ENCODE peak calls at places on chromosomes 4 and X, in four cellular contexts. E is sigmoid colon, U is pancreas, Y is PC-3. M is an unnamed sample. For H3K4me1, the result is how much of the 10 kb centered on the place peaks cover.

GRCh38 chr4:100314057-100314456 is 123.8 kb upstream of the DDIT4L start:
- DNase-seq in Y (no peak), U (no peak), E (no peak), M (no peak)

GRCh38 chr4:138727704-138728103 is 287.9 kb upstream of the NOCT start:
- DNase-seq in Y (no peak), E (no peak), U (no peak), M (no peak)

GRCh38 chr4:36241771-36242170 is 2.5 kb downstream of the ARAP2 start:
- DNase-seq in U (no peak), Y (no peak), E (no peak), M (no peak)

GRCh38 chrX:72084114-72084513 is 47.6 kb downstream of the RTL5 start:
- DNase-seq in U (no peak), Y (no peak), E (no peak), M (no peak)

GRCh38 chr4:76301068-76301774 is 5.3 kb upstream of the STBD1 start:
- DNase-seq in Y (peak), U (peak), E (no peak), M (peak)

GRCh38 chrX:83759872-83760271 is 101.1 kb upstream of the CYLC1 start:
- DNase-seq in Y (peak), E (no peak), U (no peak), M (no peak)

GRCh38 chrX:19487520-19488200 is 27.6 kb downstream of the MAP3K15 start:
- DNase-seq in U (peak), Y (no peak), E (no peak), M (no peak)

GRCh38 chr4:48489683-48490011 is 405 bp upstream of the ZAR1 start:
- DNase-seq in Y (no peak), U (no peak), E (no peak), M (no peak)

GRCh38 chr4:39305902-39306677 is 60.1 kb downstream of the RFC1 start:
- DNase-seq in E (no peak), U (no peak), Y (no peak), M (no peak)

GRCh38 chr4:172652369-172652768 is 516.2 kb upstream of the GALNT7 start:
- DNase-seq in U (no peak), Y (no peak), E (no peak), M (no peak)

GRCh38 chr4:37246891-37247290 is 2.3 kb downstream of the NWD2 start:
- DNase-seq in E (no peak), Y (peak), U (no peak), M (no peak)

GRCh38 chr4:47374477-47374876 is 89.0 kb downstream of the COMMD8 start:
- DNase-seq in Y (peak), U (no peak), E (no peak), M (peak)

GRCh38 chr4:72119946-72120345 is 88.1 kb downstream of the NPFFR2 start:
- DNase-seq in Y (peak), U (no peak), E (no peak), M (no peak)

GRCh38 chrX:63434665-63435064 is 83.5 kb upstream of the SPIN4 start:
- DNase-seq in U (no peak), E (no peak), Y (peak), M (peak)

GRCh38 chr4:177511611-177512010 is 69.4 kb upstream of the AGA start:
- DNase-seq in E (no peak), U (peak), Y (peak), M (peak)

GRCh38 chrX:47748576-47748975 is 88.1 kb upstream of the ZNF81 start:
- DNase-seq in E (no peak), Y (no peak), U (no peak), M (no peak)

GRCh38 chr4:98625399-98625798 is 33.0 kb downstream of the TSPAN5 start:
- DNase-seq in U (no peak), Y (peak), E (no peak), M (no peak)

GRCh38 chr4:54566608-54567007 is 91.1 kb upstream of the KIT start:
- DNase-seq in E (no peak), Y (no peak), U (no peak), M (no peak)

GRCh38 chrX:43225626-43226328 is 430.3 kb upstream of the MAOA start:
- DNase-seq in E (no peak), U (no peak), Y (no peak), M (no peak)

GRCh38 chr4:40395166-40395900 is 60.2 kb downstream of the CHRNA9 start:
- DNase-seq in U (peak), Y (no peak), E (no peak), M (no peak)

GRCh38 chr4:99537674-99538073 is 26.2 kb downstream of the TRMT10A start:
- DNase-seq in Y (no peak), E (no peak), U (no peak), M (no peak)

GRCh38 chr4:115279300-115279699 is 165.9 kb upstream of the NDST4 start:
- DNase-seq in E (no peak), Y (peak), U (no peak), M (peak)

GRCh38 chr4:80006935-80007744 is 65.9 kb downstream of the ANTXR2 start:
- DNase-seq in Y (no peak), U (no peak), E (no peak), M (peak)

GRCh38 chrX:84339507-84340364 is 151.7 kb upstream of the RPS6KA6 start:
- DNase-seq in E (no peak), U (no peak), Y (peak), M (no peak)

GRCh38 chrX:38882894-38883620 is 81.8 kb downstream of the MID1IP1 start:
- DNase-seq in Y (peak), U (peak), E (no peak), M (peak)

GRCh38 chrX:82711432-82711831 is 796.7 kb upstream of the POU3F4 start:
- DNase-seq in U (no peak), Y (peak), E (no peak), M (no peak)

DNA sequence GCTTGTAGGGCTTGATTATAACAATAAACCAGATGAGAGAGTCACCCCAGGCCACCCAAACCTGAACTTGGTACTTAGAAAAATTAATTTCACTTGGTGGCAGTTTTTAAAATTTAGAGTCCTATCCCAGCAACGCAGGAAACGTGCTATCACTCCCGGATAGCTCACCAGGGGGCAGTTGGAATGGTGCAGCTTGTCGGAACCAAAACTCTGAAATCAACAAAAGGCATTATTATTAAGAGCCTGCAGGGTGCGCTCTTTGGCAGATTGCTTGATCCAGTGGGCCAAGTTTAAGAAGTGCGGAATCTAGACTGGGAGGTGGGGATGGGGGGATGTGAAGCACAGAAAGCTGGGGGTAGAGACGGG is 2.4 kb downstream of the FRAS1 start:
- DNase-seq in Y (peak), E (peak), U (peak), M (peak)
- TF ChIP-seq CTCF in Y (peak), E (peak), U (peak), M (peak)

GRCh38 chrX:107752714-107753113 is 22.9 kb downstream of the TSC22D3 start:
- DNase-seq in E (no peak), Y (no peak), U (no peak), M (no peak)

GRCh38 chrX:107752037-107752436 is 23.6 kb downstream of the TSC22D3 start:
- DNase-seq in U (no peak), E (no peak), Y (no peak), M (no peak)

GRCh38 chrX:107758231-107758766 is 17.3 kb downstream of the TSC22D3 start:
- DNase-seq in U (no peak), Y (no peak), E (no peak), M (no peak)

GRCh38 chrX:107753186-107753585 is 22.4 kb downstream of the TSC22D3 start:
- DNase-seq in U (no peak), E (no peak), Y (no peak), M (no peak)

DNA sequence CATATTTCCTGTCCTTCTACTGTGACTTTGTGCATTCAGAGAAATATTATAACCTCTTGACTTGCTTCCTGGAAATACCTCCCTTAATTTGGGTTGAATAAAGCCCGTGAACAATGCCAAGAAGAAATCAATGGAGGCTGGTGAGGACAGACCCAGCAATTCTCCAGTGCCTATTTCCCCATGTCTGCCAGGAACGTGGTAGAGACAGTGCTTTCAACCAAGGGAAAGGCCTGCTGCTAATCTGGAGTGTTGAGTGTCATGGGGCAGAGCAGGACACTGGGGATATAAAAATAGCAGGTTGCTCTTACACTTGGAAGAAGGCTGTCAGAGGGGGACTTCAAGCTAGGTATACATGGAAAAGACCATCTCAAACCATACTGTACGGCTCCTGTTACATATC is 19.9 kb downstream of the TSC22D3 start:
- DNase-seq in U (no peak), E (no peak), Y (no peak), M (no peak)
- H3K4me1 ChIP-seq in U (under half), E (under half), Y (under half), M (under half)

DNA sequence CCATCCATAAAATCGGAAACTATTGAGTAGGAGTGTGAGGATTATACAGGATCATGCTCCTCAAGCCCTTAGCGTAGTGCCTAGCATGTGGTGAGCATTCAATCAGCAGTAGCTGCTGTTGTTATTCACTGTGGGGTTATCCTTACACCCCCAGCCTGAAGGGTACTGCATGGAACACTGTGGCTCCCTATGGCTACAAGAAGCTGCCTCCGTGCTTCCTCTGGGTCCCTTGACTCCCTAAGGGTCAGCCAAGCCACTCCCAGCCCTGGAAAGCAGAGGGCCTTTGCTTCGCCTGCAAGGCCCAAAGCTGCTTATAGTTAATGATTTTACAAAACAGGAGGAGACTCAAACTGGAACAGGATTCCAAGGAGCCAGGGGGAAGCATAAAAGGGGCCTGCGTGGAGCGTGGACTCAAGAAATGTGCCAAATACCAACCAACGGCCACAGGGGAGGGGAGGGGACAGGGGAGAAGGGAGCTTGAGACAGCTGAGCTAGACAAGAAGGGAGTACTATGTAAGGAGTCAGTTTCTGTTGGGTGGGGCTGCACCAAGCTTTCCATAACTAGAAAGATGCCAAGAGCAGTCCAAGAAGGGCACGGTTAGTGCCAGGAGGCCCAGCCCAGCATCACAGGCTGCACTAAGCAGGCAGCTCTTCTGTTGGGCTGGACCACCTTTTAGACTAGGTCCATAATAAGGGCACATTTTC is 15.9 kb downstream of the SEPTIN6 start:
- DNase-seq in U (no peak), E (no peak), Y (no peak), M (no peak)
- H3K27ac ChIP-seq in U (no peak), E (peak), Y (no peak), M (no peak)

GRCh38 chr4:139769355-139769754 is 103.7 kb downstream of the MGST2 start:
- DNase-seq in E (no peak), Y (no peak), U (no peak), M (no peak)

GRCh38 chr4:139767585-139767984 is 102.0 kb downstream of the MGST2 start:
- DNase-seq in E (no peak), Y (no peak), U (no peak), M (no peak)

GRCh38 chr4:139770361-139770760 is 104.7 kb downstream of the MGST2 start:
- DNase-seq in E (no peak), Y (no peak), U (no peak), M (no peak)

GRCh38 chr4:139768366-139768765 is 102.7 kb downstream of the MGST2 start:
- DNase-seq in E (no peak), U (no peak), Y (no peak), M (no peak)

GRCh38 chr4:139768913-139769312 is 103.3 kb downstream of the MGST2 start:
- DNase-seq in E (no peak), Y (no peak), U (no peak), M (peak)
- TF ChIP-seq CTCF in E (no peak), Y (peak), U (no peak), M (peak)

GRCh38 chr4:3294401-3295241 is 1.8 kb downstream of the RGS12 start:
- DNase-seq in U (no peak), E (no peak), Y (no peak), M (no peak)
- H3K4me1 ChIP-seq in U (under half), E (under half), Y (under half), M (under half)

M was measured in foreskin keratinocyte.